ENCODE peak calls at places on chromosomes 11 and 22, in ten cellular contexts. One of them, this sample, is unnamed.

GRCh38 chr11:45921561-45922424 is 663 bp upstream of the LARGE2 start:
- DNase-seq in K562: no peak
- DNase-seq in gastrocnemius medialis: peak; percentile 11
- DNase-seq in upper lobe of left lung: peak; percentile 91
- DNase-seq in A549: no peak
- DNase-seq in body of pancreas: peak; percentile 91
- DNase-seq in Peyer's patch: peak; percentile 61
- DNase-seq in IMR-90: no peak
- DNase-seq in esophagus squamous epithelium: no peak
- DNase-seq in HCT116: no peak
- DNase-seq in this sample: no peak

GRCh38 chr11:28863422-28863821 is 755.2 kb downstream of the METTL15 start:
- DNase-seq in gastrocnemius medialis: no peak
- DNase-seq in upper lobe of left lung: no peak
- DNase-seq in A549: no peak
- DNase-seq in esophagus squamous epithelium: no peak
- DNase-seq in K562: no peak
- DNase-seq in body of pancreas: no peak
- DNase-seq in IMR-90: no peak
- DNase-seq in Peyer's patch: no peak
- DNase-seq in HCT116: no peak
- DNase-seq in this sample: no peak

GRCh38 chr11:16856022-16856471 is 117.6 kb downstream of the C11orf58 start:
- DNase-seq in upper lobe of left lung: no peak
- DNase-seq in body of pancreas: no peak
- DNase-seq in K562: peak; percentile 16
- DNase-seq in A549: no peak
- DNase-seq in esophagus squamous epithelium: no peak
- DNase-seq in HCT116: no peak
- DNase-seq in Peyer's patch: no peak
- DNase-seq in gastrocnemius medialis: peak; percentile 17
- DNase-seq in IMR-90: no peak
- DNase-seq in this sample: no peak

GRCh38 chr11:68231598-68231997 is 18.5 kb upstream of the KMT5B start:
- DNase-seq in gastrocnemius medialis: no peak
- DNase-seq in IMR-90: no peak
- DNase-seq in upper lobe of left lung: no peak
- DNase-seq in A549: no peak
- DNase-seq in HCT116: no peak
- DNase-seq in K562: no peak
- DNase-seq in esophagus squamous epithelium: no peak
- DNase-seq in Peyer's patch: no peak
- DNase-seq in body of pancreas: no peak
- DNase-seq in this sample: no peak

GRCh38 chr22:38872831-38873248 is 824 bp upstream of the CBX6 start:
- DNase-seq in body of pancreas: peak; percentile 63
- DNase-seq in HCT116: no peak
- DNase-seq in Peyer's patch: no peak
- DNase-seq in upper lobe of left lung: peak; percentile 91
- DNase-seq in IMR-90: peak; percentile 32
- DNase-seq in esophagus squamous epithelium: no peak
- DNase-seq in A549: peak; percentile 37
- DNase-seq in K562: peak; percentile 48
- DNase-seq in gastrocnemius medialis: peak; percentile 44
- DNase-seq in this sample: peak; percentile 38

GRCh38 chr11:89495951-89496350 is 4.8 kb upstream of the NOX4 start:
- DNase-seq in gastrocnemius medialis: peak; percentile 48
- DNase-seq in esophagus squamous epithelium: no peak
- DNase-seq in Peyer's patch: no peak
- DNase-seq in upper lobe of left lung: no peak
- DNase-seq in K562: no peak
- DNase-seq in IMR-90: peak; percentile 93
- DNase-seq in A549: peak; percentile 37
- DNase-seq in body of pancreas: no peak
- DNase-seq in HCT116: no peak
- DNase-seq in this sample: peak; percentile 2

GRCh38 chr22:24146791-24147353 is 34.4 kb upstream of the SUSD2 start:
- DNase-seq in A549: no peak
- DNase-seq in HCT116: no peak
- DNase-seq in body of pancreas: peak; percentile 30
- DNase-seq in IMR-90: peak; percentile 92
- DNase-seq in gastrocnemius medialis: peak; percentile 25
- DNase-seq in upper lobe of left lung: no peak
- DNase-seq in esophagus squamous epithelium: no peak
- DNase-seq in Peyer's patch: no peak
- DNase-seq in K562: no peak
- DNase-seq in this sample: peak; percentile 31

GRCh38 chr11:126461996-126462395 is 106.5 kb downstream of the ST3GAL4 start:
- DNase-seq in upper lobe of left lung: no peak
- DNase-seq in gastrocnemius medialis: no peak
- DNase-seq in body of pancreas: no peak
- DNase-seq in IMR-90: no peak
- DNase-seq in Peyer's patch: no peak
- DNase-seq in A549: no peak
- DNase-seq in HCT116: no peak
- DNase-seq in K562: no peak
- DNase-seq in esophagus squamous epithelium: no peak
- DNase-seq in this sample: no peak

GRCh38 chr11:106021181-106021966 is 666 bp downstream of the MSANTD4 start:
- DNase-seq in esophagus squamous epithelium: no peak
- DNase-seq in body of pancreas: no peak
- DNase-seq in upper lobe of left lung: no peak
- DNase-seq in gastrocnemius medialis: no peak
- DNase-seq in IMR-90: peak; percentile 56
- DNase-seq in A549: no peak
- DNase-seq in HCT116: no peak
- DNase-seq in Peyer's patch: no peak
- DNase-seq in K562: peak; percentile 34
- DNase-seq in this sample: no peak

GRCh38 chr11:106017088-106017487 is 5.0 kb downstream of the MSANTD4 start:
- DNase-seq in body of pancreas: no peak
- DNase-seq in HCT116: no peak
- DNase-seq in IMR-90: no peak
- DNase-seq in upper lobe of left lung: no peak
- DNase-seq in Peyer's patch: no peak
- DNase-seq in esophagus squamous epithelium: no peak
- DNase-seq in A549: no peak
- DNase-seq in gastrocnemius medialis: no peak
- DNase-seq in K562: no peak
- DNase-seq in this sample: no peak

GRCh38 chr11:106022795-106023275 is 795 bp upstream of the MSANTD4 start:
- DNase-seq in Peyer's patch: no peak
- DNase-seq in upper lobe of left lung: no peak
- DNase-seq in gastrocnemius medialis: no peak
- DNase-seq in K562: no peak
- DNase-seq in esophagus squamous epithelium: no peak
- DNase-seq in IMR-90: no peak
- DNase-seq in body of pancreas: no peak
- DNase-seq in HCT116: no peak
- DNase-seq in A549: no peak
- DNase-seq in this sample: no peak

DNA sequence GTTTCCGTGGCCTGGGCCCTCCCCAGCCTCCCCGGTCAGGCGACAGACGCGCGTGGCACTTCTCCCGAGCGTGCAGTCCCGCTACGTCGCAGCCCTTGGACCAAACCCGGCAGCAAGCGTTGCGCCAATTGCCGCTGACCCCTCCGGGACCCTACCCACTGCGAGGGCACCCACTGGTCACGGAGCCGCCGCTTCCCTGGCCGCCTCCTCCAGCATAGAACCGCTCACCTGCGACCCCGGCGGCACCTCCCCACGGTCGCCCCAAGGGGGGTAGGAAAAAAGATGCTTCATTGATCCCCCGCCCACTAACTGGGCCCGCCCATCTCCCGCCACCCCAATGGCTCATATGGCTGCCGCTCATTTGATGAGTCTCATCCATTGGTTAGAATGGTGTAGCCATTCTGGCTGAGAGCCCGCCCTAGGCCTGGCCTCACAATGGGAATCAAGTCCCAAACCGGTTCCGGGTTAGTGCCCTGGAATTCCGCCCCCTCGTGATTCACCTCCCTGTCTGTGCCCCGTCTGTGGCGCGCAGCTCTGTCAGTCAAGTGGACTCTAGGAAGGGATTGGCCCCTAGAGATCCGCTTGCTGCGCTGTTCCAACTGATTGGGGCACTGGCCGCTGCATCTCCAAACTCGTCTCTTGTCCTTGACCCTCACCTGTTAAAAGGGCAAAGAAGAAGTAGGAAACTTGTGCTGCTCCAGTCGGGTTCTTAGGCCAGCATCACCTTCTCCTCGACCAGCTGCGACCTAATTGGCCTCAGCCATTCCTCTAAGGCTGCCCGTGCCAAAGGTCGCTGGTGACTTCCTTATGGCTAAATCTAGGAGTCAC is at the start of gene MSANTD4:
- DNase-seq in Peyer's patch: peak; percentile 97
- DNase-seq in gastrocnemius medialis: peak; percentile 100
- DNase-seq in esophagus squamous epithelium: peak; percentile 95
- DNase-seq in A549: peak; percentile 98
- DNase-seq in IMR-90: peak; percentile 99
- DNase-seq in K562: peak; percentile 97
- DNase-seq in HCT116: peak; percentile 98
- DNase-seq in upper lobe of left lung: peak; percentile 93
- DNase-seq in body of pancreas: peak; percentile 99
- DNase-seq in this sample: peak; percentile 63
- TF ChIP-seq POLR2A in Peyer's patch: no peak
- TF ChIP-seq POLR2A in gastrocnemius medialis: peak; percentile 78
- TF ChIP-seq POLR2A in esophagus squamous epithelium: peak; percentile 45
- TF ChIP-seq POLR2A in A549: peak; percentile 43
- TF ChIP-seq POLR2A in IMR-90: no peak
- TF ChIP-seq POLR2A in K562: peak; percentile 73
- TF ChIP-seq POLR2A in HCT116: peak; percentile 30
- TF ChIP-seq POLR2A in upper lobe of left lung: peak; percentile 17
- TF ChIP-seq POLR2A in body of pancreas: peak; percentile 20
- TF ChIP-seq POLR2A in this sample: peak; percentile 32

GRCh38 chr22:37516456-37516855 is 2.8 kb downstream of the CARD10 start:
- DNase-seq in HCT116: no peak
- DNase-seq in gastrocnemius medialis: no peak
- DNase-seq in K562: no peak
- DNase-seq in A549: no peak
- DNase-seq in upper lobe of left lung: no peak
- DNase-seq in esophagus squamous epithelium: no peak
- DNase-seq in Peyer's patch: no peak
- DNase-seq in body of pancreas: no peak
- DNase-seq in IMR-90: no peak
- DNase-seq in this sample: no peak

GRCh38 chr22:37517826-37518450 is 1.3 kb downstream of the CARD10 start:
- DNase-seq in A549: no peak
- DNase-seq in K562: no peak
- DNase-seq in esophagus squamous epithelium: no peak
- DNase-seq in HCT116: no peak
- DNase-seq in Peyer's patch: peak; percentile 48
- DNase-seq in body of pancreas: no peak
- DNase-seq in upper lobe of left lung: no peak
- DNase-seq in IMR-90: no peak
- DNase-seq in gastrocnemius medialis: no peak
- DNase-seq in this sample: no peak

GRCh38 chr22:37519268-37520195 is at the start of gene CARD10:
- DNase-seq in A549: no peak
- DNase-seq in Peyer's patch: peak; percentile 85
- DNase-seq in upper lobe of left lung: peak; percentile 89
- DNase-seq in K562: peak; percentile 85
- DNase-seq in esophagus squamous epithelium: no peak
- DNase-seq in HCT116: no peak
- DNase-seq in IMR-90: no peak
- DNase-seq in body of pancreas: peak; percentile 59
- DNase-seq in gastrocnemius medialis: no peak
- DNase-seq in this sample: no peak

GRCh38 chr22:37520754-37521153 is 1.5 kb upstream of the CARD10 start:
- DNase-seq in HCT116: no peak
- DNase-seq in upper lobe of left lung: no peak
- DNase-seq in body of pancreas: no peak
- DNase-seq in K562: peak; percentile 56
- DNase-seq in esophagus squamous epithelium: no peak
- DNase-seq in A549: no peak
- DNase-seq in gastrocnemius medialis: no peak
- DNase-seq in IMR-90: no peak
- DNase-seq in Peyer's patch: peak; percentile 49
- DNase-seq in this sample: no peak

GRCh38 chr22:37518509-37519267 is 527 bp downstream of the CARD10 start:
- DNase-seq in IMR-90: no peak
- DNase-seq in HCT116: no peak
- DNase-seq in esophagus squamous epithelium: no peak
- DNase-seq in K562: no peak
- DNase-seq in Peyer's patch: peak; percentile 79
- DNase-seq in gastrocnemius medialis: no peak
- DNase-seq in upper lobe of left lung: no peak
- DNase-seq in A549: no peak
- DNase-seq in body of pancreas: no peak
- DNase-seq in this sample: no peak
- TF ChIP-seq POLR2A in IMR-90: no peak
- TF ChIP-seq POLR2A in HCT116: no peak
- TF ChIP-seq POLR2A in esophagus squamous epithelium: no peak
- TF ChIP-seq POLR2A in K562: no peak
- TF ChIP-seq POLR2A in Peyer's patch: peak; percentile 60
- TF ChIP-seq POLR2A in gastrocnemius medialis: no peak
- TF ChIP-seq POLR2A in upper lobe of left lung: no peak
- TF ChIP-seq POLR2A in A549: no peak
- TF ChIP-seq POLR2A in body of pancreas: no peak
- TF ChIP-seq POLR2A in this sample: no peak

GRCh38 chr11:73159981-73160777 is 18.1 kb upstream of the FCHSD2 start:
- DNase-seq in esophagus squamous epithelium: no peak
- DNase-seq in HCT116: no peak
- DNase-seq in A549: no peak
- DNase-seq in Peyer's patch: no peak
- DNase-seq in body of pancreas: no peak
- DNase-seq in gastrocnemius medialis: peak; percentile 3
- DNase-seq in upper lobe of left lung: no peak
- DNase-seq in K562: no peak
- DNase-seq in IMR-90: no peak
- DNase-seq in this sample: no peak

GRCh38 chr11:73159297-73159696 is 17.2 kb upstream of the FCHSD2 start:
- DNase-seq in HCT116: no peak
- DNase-seq in upper lobe of left lung: no peak
- DNase-seq in IMR-90: no peak
- DNase-seq in esophagus squamous epithelium: no peak
- DNase-seq in A549: no peak
- DNase-seq in body of pancreas: no peak
- DNase-seq in Peyer's patch: no peak
- DNase-seq in gastrocnemius medialis: peak; percentile 7
- DNase-seq in K562: no peak
- DNase-seq in this sample: no peak

GRCh38 chr11:73156686-73157085 is 14.6 kb upstream of the FCHSD2 start:
- DNase-seq in upper lobe of left lung: no peak
- DNase-seq in K562: no peak
- DNase-seq in HCT116: no peak
- DNase-seq in Peyer's patch: no peak
- DNase-seq in A549: no peak
- DNase-seq in IMR-90: no peak
- DNase-seq in gastrocnemius medialis: peak; percentile 2
- DNase-seq in body of pancreas: no peak
- DNase-seq in esophagus squamous epithelium: no peak
- DNase-seq in this sample: no peak

GRCh38 chr11:73157141-73158010 is 15.3 kb upstream of the FCHSD2 start:
- DNase-seq in upper lobe of left lung: peak; percentile 58
- DNase-seq in IMR-90: peak; percentile 81
- DNase-seq in body of pancreas: no peak
- DNase-seq in K562: no peak
- DNase-seq in esophagus squamous epithelium: no peak
- DNase-seq in Peyer's patch: no peak
- DNase-seq in gastrocnemius medialis: peak; percentile 38
- DNase-seq in HCT116: no peak
- DNase-seq in A549: no peak
- DNase-seq in this sample: no peak

GRCh38 chr11:73158356-73159051 is 16.4 kb upstream of the FCHSD2 start:
- DNase-seq in HCT116: no peak
- DNase-seq in esophagus squamous epithelium: no peak
- DNase-seq in IMR-90: peak; percentile 90
- DNase-seq in A549: no peak
- DNase-seq in gastrocnemius medialis: peak; percentile 8
- DNase-seq in body of pancreas: no peak
- DNase-seq in K562: no peak
- DNase-seq in upper lobe of left lung: no peak
- DNase-seq in Peyer's patch: no peak
- DNase-seq in this sample: no peak
- TF ChIP-seq POLR2A in HCT116: no peak
- TF ChIP-seq POLR2A in esophagus squamous epithelium: no peak
- TF ChIP-seq POLR2A in IMR-90: no peak
- TF ChIP-seq POLR2A in A549: no peak
- TF ChIP-seq POLR2A in gastrocnemius medialis: no peak
- TF ChIP-seq POLR2A in body of pancreas: no peak
- TF ChIP-seq POLR2A in K562: no peak
- TF ChIP-seq POLR2A in upper lobe of left lung: no peak
- TF ChIP-seq POLR2A in Peyer's patch: no peak
- TF ChIP-seq POLR2A in this sample: no peak

GRCh38 chr11:65574147-65574962 is 1.5 kb upstream of the EHBP1L1 start:
- DNase-seq in upper lobe of left lung: peak; percentile 98
- DNase-seq in A549: peak; percentile 91
- DNase-seq in gastrocnemius medialis: peak; percentile 85
- DNase-seq in Peyer's patch: peak; percentile 94
- DNase-seq in body of pancreas: peak; percentile 85
- DNase-seq in K562: peak; percentile 86
- DNase-seq in HCT116: peak; percentile 83
- DNase-seq in IMR-90: peak; percentile 95
- DNase-seq in esophagus squamous epithelium: peak; percentile 70
- DNase-seq in this sample: peak; percentile 98
- TF ChIP-seq POLR2A in upper lobe of left lung: no peak
- TF ChIP-seq POLR2A in A549: peak; percentile 28
- TF ChIP-seq POLR2A in gastrocnemius medialis: peak; percentile 52
- TF ChIP-seq POLR2A in Peyer's patch: peak; percentile 56
- TF ChIP-seq POLR2A in body of pancreas: peak; percentile 15
- TF ChIP-seq POLR2A in K562: no peak
- TF ChIP-seq POLR2A in HCT116: no peak
- TF ChIP-seq POLR2A in IMR-90: no peak
- TF ChIP-seq POLR2A in esophagus squamous epithelium: peak; percentile 40
- TF ChIP-seq POLR2A in this sample: peak; percentile 30